ENCODE peak calls at places on chromosomes 7 and 10, in six cellular contexts. S is dorsolateral prefrontal cortex; M is retinal pigment epithelial cell; J is CD8-positive, alpha-beta T cell; D is fibroblast of pulmonary artery; E is AG04450. I is an unnamed sample.

GRCh38 chr10:131729938-131730660 is 170.7 kb upstream of the PPP2R2D start:
- DNase-seq in J (no peak), S (no peak), E (no peak), M (no peak), D (no peak), I (no peak)

GRCh38 chr10:55024718-55025117 is 223.7 kb upstream of the PCDH15 start:
- DNase-seq in S (peak; percentile 5), D (no peak), E (no peak), M (no peak), J (no peak), I (no peak)

GRCh38 chr10:33804534-33804933 is 470.1 kb upstream of the NRP1 start:
- DNase-seq in E (no peak), S (no peak), J (no peak), D (no peak), M (no peak), I (no peak)

GRCh38 chr7:138773817-138774216 is 24.0 kb upstream of the TMEM213 start:
- DNase-seq in E (no peak), D (no peak), J (no peak), M (no peak), S (no peak), I (no peak)

GRCh38 chr7:99579956-99580777 is 17.9 kb upstream of the TMEM225B start:
- DNase-seq in S (peak; percentile 21), M (no peak), E (no peak), J (peak; percentile 59), D (peak; percentile 31), I (no peak)

GRCh38 chr7:81045491-81045890 is 126.6 kb upstream of the SEMA3C start:
- DNase-seq in M (no peak), J (no peak), S (no peak), D (no peak), E (no peak), I (no peak)

GRCh38 chr7:78225534-78225933 is 427.0 kb downstream of the PHTF2 start:
- DNase-seq in D (peak; percentile 6), J (no peak), E (no peak), M (no peak), S (no peak), I (no peak)

GRCh38 chr7:27193335-27194001 is 6.4 kb downstream of the HOXA13 start:
- DNase-seq in S (no peak), M (no peak), J (no peak), D (no peak), E (no peak), I (no peak)

GRCh38 chr7:80253237-80253636 is 118.6 kb downstream of the GNAI1 start:
- DNase-seq in S (no peak), J (no peak), D (no peak), M (no peak), E (no peak), I (no peak)

GRCh38 chr10:6204341-6205191 is 1.8 kb downstream of the PFKFB3 start:
- DNase-seq in S (no peak), J (no peak), M (no peak), E (no peak), D (peak; percentile 78), I (no peak)

GRCh38 chr7:4895766-4896165 is 12.2 kb upstream of the RADIL start:
- DNase-seq in M (no peak), J (no peak), S (no peak), D (no peak), E (no peak), I (no peak)

GRCh38 chr10:53013201-53013808 is 240.7 kb upstream of the MBL2 start:
- DNase-seq in M (no peak), E (no peak), J (no peak), S (no peak), D (no peak), I (no peak)

GRCh38 chr7:68038621-68039314 is 1042.1 kb downstream of the TYW1 start:
- DNase-seq in S (no peak), E (no peak), J (no peak), D (peak; percentile 13), M (peak; percentile 3), I (peak; percentile 33)

GRCh38 chr7:127708788-127709187 is 56.8 kb downstream of the SND1 start:
- DNase-seq in S (peak; percentile 77), E (peak; percentile 68), M (peak; percentile 40), D (peak; percentile 93), J (peak; percentile 58), I (peak; percentile 52)

GRCh38 chr10:114024876-114025609 is 18.6 kb upstream of the ADRB1 start:
- DNase-seq in M (peak; percentile 62), D (peak; percentile 42), J (no peak), S (no peak), E (no peak), I (no peak)

GRCh38 chr10:71729023-71729649 is 9.6 kb upstream of the C10orf105 start:
- DNase-seq in M (no peak), E (no peak), S (no peak), D (no peak), J (no peak), I (peak; percentile 7)

GRCh38 chr7:33186187-33186586 is 56.8 kb downstream of the BBS9 start:
- DNase-seq in D (peak; percentile 62), E (no peak), J (no peak), S (no peak), M (peak; percentile 22), I (no peak)

GRCh38 chr7:110375068-110375467 is 715.9 kb upstream of the LRRN3 start:
- DNase-seq in S (no peak), E (no peak), D (no peak), M (no peak), J (no peak), I (no peak)

GRCh38 chr7:47132471-47132870 is 449.4 kb downstream of the TNS3 start:
- DNase-seq in D (no peak), S (no peak), J (no peak), M (no peak), E (no peak), I (no peak)

GRCh38 chr7:155694846-155695245 is 50.4 kb downstream of the RBM33 start:
- DNase-seq in E (no peak), D (peak; percentile 31), J (no peak), M (no peak), S (no peak), I (no peak)

GRCh38 chr7:26853788-26854393 is 10.5 kb downstream of the SKAP2 start:
- DNase-seq in D (peak; percentile 66), J (no peak), E (no peak), M (peak; percentile 2), S (no peak), I (no peak)

GRCh38 chr7:83410989-83411591 is 237.8 kb downstream of the SEMA3E start:
- DNase-seq in S (peak; percentile 4), E (peak; percentile 15), D (peak; percentile 75), J (no peak), M (peak; percentile 15), I (peak; percentile 9)

GRCh38 chr7:28219793-28220192 is 39.2 kb upstream of the JAZF1 start:
- DNase-seq in D (no peak), E (no peak), S (no peak), J (no peak), M (no peak), I (no peak)

GRCh38 chr7:23244335-23244635 is 2.3 kb upstream of the GPNMB start:
- DNase-seq in S (no peak), M (no peak), J (no peak), E (no peak), D (no peak), I (no peak)

GRCh38 chr10:1102392-1102791 is 46.2 kb downstream of the WDR37 start:
- DNase-seq in D (no peak), E (no peak), S (no peak), J (no peak), M (no peak), I (no peak)

GRCh38 chr10:84397735-84398144 is 69.4 kb downstream of the CCSER2 start:
- DNase-seq in M (no peak), J (no peak), S (no peak), E (no peak), D (no peak), I (no peak)

GRCh38 chr7:42232275-42232674 is 4.7 kb downstream of the GLI3 start:
- DNase-seq in M (peak; percentile 93), D (peak; percentile 57), S (no peak), J (no peak), E (no peak), I (no peak)

GRCh38 chr7:37770813-37771212 is 77.6 kb upstream of the NME8 start:
- DNase-seq in D (no peak), J (no peak), M (no peak), E (no peak), S (no peak), I (no peak)

GRCh38 chr7:70143089-70144044 is 545.1 kb downstream of the AUTS2 start:
- DNase-seq in D (no peak), M (no peak), S (no peak), J (no peak), E (no peak), I (no peak)

GRCh38 chr10:9301148-9301547 is 1246.7 kb downstream of the GATA3 start:
- DNase-seq in D (peak; percentile 8), E (no peak), M (no peak), S (no peak), J (no peak), I (no peak)

DNA sequence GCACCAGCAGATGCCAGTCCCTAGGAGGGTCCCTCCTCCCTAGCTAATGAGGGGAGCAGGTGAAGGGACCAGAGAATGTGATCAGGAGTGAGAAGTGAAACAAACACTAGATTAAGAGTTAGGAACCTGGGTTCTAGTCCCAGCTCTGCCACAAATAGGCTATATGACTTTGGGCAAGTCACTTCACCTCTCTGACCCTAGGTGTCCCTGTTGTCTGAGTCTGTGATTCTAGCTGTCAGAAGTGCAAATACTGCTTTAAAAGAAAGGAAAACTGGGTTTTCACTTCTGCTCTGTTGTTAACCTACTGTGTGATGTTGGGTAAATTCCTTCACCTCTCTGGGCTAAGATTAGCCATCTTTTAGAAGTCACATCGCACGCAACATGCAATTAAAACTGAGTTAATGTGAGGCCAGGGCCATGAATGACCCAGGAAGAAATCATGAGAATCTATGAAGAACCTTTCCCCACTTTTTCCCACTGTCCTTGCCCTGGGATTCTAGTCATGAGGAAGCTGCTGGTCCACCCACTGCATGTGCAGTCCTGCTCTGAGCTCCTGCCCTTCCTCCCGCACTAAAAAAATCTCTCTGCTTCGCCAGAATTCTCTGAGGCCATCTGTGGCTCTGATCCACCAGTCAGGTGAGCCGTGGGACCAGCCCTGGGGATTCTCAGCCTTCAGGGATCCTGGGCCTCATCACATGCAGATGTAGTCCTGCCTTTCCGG is 181.8 kb downstream of the PLXNA4 start:
- DNase-seq in S (no peak), D (peak; percentile 36), M (no peak), E (no peak), J (peak; percentile 5), I (no peak)
- TF ChIP-seq CTCF in S (no peak), D (peak; percentile 36), M (no peak), E (no peak), J (peak; percentile 71), I (peak; percentile 48)

GRCh38 chr7:115676707-115677106 is 353.9 kb downstream of the TFEC start:
- DNase-seq in D (no peak), J (no peak), M (no peak), S (no peak), E (no peak), I (no peak)
- H3K4me3 ChIP-seq in D (no peak overlapping the region), J (no peak overlapping the region), M (no peak overlapping the region), S (no peak overlapping the region), E (no peak overlapping the region), I (no peak overlapping the region)

DNA sequence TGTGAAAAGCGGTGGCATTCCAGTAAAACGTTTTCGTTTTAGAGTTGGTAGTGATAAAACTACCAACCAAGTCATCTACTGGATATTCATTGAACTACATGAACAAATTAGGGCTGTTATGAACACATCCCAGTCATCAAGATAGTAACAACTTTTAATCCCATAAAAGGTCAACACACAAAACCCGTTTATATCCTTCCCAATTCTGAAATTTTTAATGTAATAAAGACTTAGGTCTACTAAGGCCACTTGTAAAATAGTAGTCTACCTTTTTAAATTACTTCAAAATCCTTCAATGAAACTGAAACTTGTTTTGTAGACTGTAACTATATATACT is 1.2 kb downstream of the ATAD1 start:
- DNase-seq in M (no peak), S (no peak), D (no peak), J (no peak), E (no peak), I (no peak)
- TF ChIP-seq CTCF in M (no peak), S (no peak), D (no peak), J (no peak), E (no peak), I (no peak)

GRCh38 chr7:107703872-107704271 is 40.1 kb upstream of the CBLL1 start:
- DNase-seq in M (no peak), D (no peak), J (no peak), S (no peak), E (no peak), I (no peak)
- H3K4me3 ChIP-seq in M (no peak overlapping the region), D (no peak overlapping the region), J (no peak overlapping the region), S (no peak overlapping the region), E (no peak overlapping the region), I (no peak overlapping the region)